ENCODE peak calls at places on chromosomes 11 and 22, in nine cellular contexts. M is neural progenitor cell, O is K562, T is stomach, Q is cardiac muscle cell, N is esophagus squamous epithelium, S is ovary, G is OCI-LY7, X is A549. B is an unnamed sample. For H3K4me1, the result is how much of the 10 kb centered on the place peaks cover.

GRCh38 chr22:26615149-26615548 is 2.7 kb downstream of the CRYBB1 start:
- DNase-seq in X (no peak), T (no peak), S (no peak), M (no peak), N (no peak), O (no peak), G (peak), Q (no peak), B (peak)

GRCh38 chr11:29200776-29201574 is 815.9 kb downstream of the KCNA4 start:
- DNase-seq in T (no peak), X (no peak), S (no peak), N (no peak), G (no peak), M (no peak), Q (no peak), O (no peak), B (no peak)

GRCh38 chr22:49404020-49404419 is 423.7 kb downstream of the BRD1 start:
- DNase-seq in S (no peak), Q (no peak), M (no peak), T (peak), O (no peak), X (no peak), N (no peak), G (no peak), B (no peak)

GRCh38 chr22:37254206-37254866 is 10.3 kb upstream of the RAC2 start:
- DNase-seq in O (no peak), S (no peak), N (no peak), Q (no peak), T (no peak), G (no peak), X (peak), M (no peak), B (no peak)

GRCh38 chr11:120875986-120876385 is 147.9 kb upstream of the TBCEL start:
- DNase-seq in Q (no peak), G (no peak), T (no peak), M (no peak), S (no peak), N (no peak), X (no peak), O (no peak), B (no peak)

GRCh38 chr22:41857160-41857859 is 24.4 kb downstream of the SREBF2 start:
- DNase-seq in S (no peak), M (peak), Q (peak), T (peak), N (no peak), G (peak), O (peak), X (peak), B (peak)

GRCh38 chr22:41538583-41538982 is 5.7 kb downstream of the POLR3H start:
- DNase-seq in S (no peak), T (no peak), N (no peak), O (no peak), G (no peak), M (no peak), X (no peak), Q (no peak), B (no peak)

GRCh38 chr11:18191376-18191775 is 18.7 kb downstream of the MRGPRX4 start:
- DNase-seq in T (no peak), G (peak), M (peak), Q (no peak), N (no peak), O (no peak), X (no peak), S (no peak), B (peak)

GRCh38 chr22:37018815-37019308 is 385 bp downstream of the TST start:
- DNase-seq in G (no peak), O (peak), S (peak), Q (peak), N (no peak), T (peak), X (peak), M (peak), B (no peak)

GRCh38 chr11:66443602-66444001 is 5.0 kb upstream of the MRPL11 start:
- DNase-seq in T (no peak), N (no peak), S (no peak), G (no peak), O (no peak), X (peak), M (no peak), Q (no peak), B (peak)

GRCh38 chr11:92865352-92865751 is 104.1 kb upstream of the MTNR1B start:
- DNase-seq in Q (no peak), T (no peak), N (no peak), S (no peak), G (no peak), O (no peak), X (no peak), M (no peak), B (no peak)

GRCh38 chr11:79414644-79415317 is 26.0 kb downstream of the TENM4 start:
- DNase-seq in X (no peak), O (no peak), Q (no peak), S (peak), M (no peak), T (no peak), N (no peak), G (no peak), B (no peak)

GRCh38 chr11:119729581-119730346 is 764 bp upstream of the NECTIN1 start:
- DNase-seq in G (no peak), O (no peak), N (no peak), T (peak), S (peak), M (peak), X (peak), Q (no peak), B (no peak)

GRCh38 chr11:66146940-66147339 is 76.9 kb downstream of the PACS1 start:
- DNase-seq in T (no peak), Q (no peak), S (no peak), O (no peak), N (no peak), X (no peak), G (no peak), M (no peak), B (no peak)

GRCh38 chr22:19880786-19881569 is 26.3 kb upstream of the GNB1L start:
- DNase-seq in O (peak), T (no peak), N (no peak), X (peak), S (peak), Q (peak), M (peak), G (no peak), B (no peak)

GRCh38 chr22:49263101-49263500 is 564.6 kb downstream of the BRD1 start:
- DNase-seq in Q (no peak), M (no peak), G (no peak), S (no peak), O (no peak), N (no peak), X (no peak), T (peak), B (no peak)

GRCh38 chr11:92211576-92212167 is 12.9 kb upstream of the FAT3 start:
- DNase-seq in M (peak), Q (peak), S (peak), T (no peak), X (peak), O (no peak), N (no peak), G (no peak), B (no peak)

GRCh38 chr22:48942698-48943566 is 884.7 kb downstream of the BRD1 start:
- DNase-seq in S (no peak), N (no peak), T (peak), Q (no peak), X (no peak), G (no peak), M (no peak), O (no peak), B (no peak)

GRCh38 chr22:37870273-37870672 is 21.1 kb downstream of the EIF3L start:
- DNase-seq in N (no peak), M (no peak), O (no peak), Q (no peak), X (no peak), T (no peak), G (no peak), S (no peak), B (no peak)

GRCh38 chr11:121024989-121025388 is 1.1 kb downstream of the TBCEL start:
- DNase-seq in M (no peak), Q (peak), S (no peak), T (no peak), O (peak), X (no peak), N (no peak), G (no peak), B (no peak)

GRCh38 chr11:92227233-92227593 is 2.6 kb downstream of the FAT3 start:
- DNase-seq in S (no peak), O (no peak), Q (no peak), M (peak), N (no peak), X (no peak), G (no peak), T (no peak), B (no peak)

GRCh38 chr22:40624770-40625169 is 11.7 kb downstream of the MRTFA start:
- DNase-seq in X (no peak), O (no peak), T (no peak), N (no peak), S (no peak), Q (no peak), G (no peak), M (no peak), B (no peak)

GRCh38 chr22:21936151-21936778 is 16.4 kb downstream of the PPM1F start:
- DNase-seq in O (peak), Q (no peak), G (no peak), X (no peak), T (no peak), N (no peak), S (no peak), M (no peak), B (no peak)

GRCh38 chr11:131924446-131925240 is 554.2 kb downstream of the NTM start:
- DNase-seq in N (no peak), O (no peak), X (no peak), S (no peak), T (no peak), G (no peak), Q (no peak), M (no peak), B (no peak)

GRCh38 chr11:35893796-35894475 is 49.9 kb upstream of the LDLRAD3 start:
- DNase-seq in O (no peak), M (no peak), Q (no peak), X (no peak), T (no peak), S (no peak), N (no peak), G (no peak), B (no peak)

GRCh38 chr22:23222875-23223565 is 42.7 kb downstream of the BCR start:
- DNase-seq in X (no peak), G (no peak), O (no peak), M (no peak), S (no peak), Q (no peak), N (no peak), T (no peak), B (no peak)
- H3K4me1 ChIP-seq in X (half or more), G (under half), O (half or more), M (under half), S (under half), Q (under half), N (half or more), T (half or more), B (half or more)

DNA sequence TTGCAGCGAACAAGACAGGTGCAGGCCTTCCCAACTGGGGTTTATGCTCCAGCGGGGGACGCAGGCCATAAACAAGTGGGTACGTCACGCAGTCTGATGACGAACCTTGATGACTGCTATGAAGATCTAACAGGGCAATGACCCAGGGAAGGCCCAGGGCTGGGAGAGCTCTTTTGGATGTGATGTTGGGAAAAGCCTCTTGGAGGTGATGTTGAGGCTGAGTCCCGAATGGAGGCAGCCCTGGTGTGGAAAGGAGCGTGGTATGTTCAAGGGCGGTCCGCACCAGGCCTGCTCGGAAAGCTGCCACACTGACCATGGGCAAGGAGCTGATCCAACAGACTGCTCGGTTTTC is 5.8 kb downstream of the FADS2 start:
- DNase-seq in X (no peak), M (no peak), Q (no peak), G (no peak), O (peak), T (no peak), N (no peak), S (no peak), B (no peak)
- H3K4me1 ChIP-seq in X (half or more), M (under half), Q (under half), G (under half), O (half or more), T (half or more), N (under half), S (under half), B (half or more)

GRCh38 chr22:29912605-29913398 is 29.8 kb downstream of the MTMR3 start:
- DNase-seq in O (no peak), G (no peak), N (no peak), T (no peak), X (peak), S (no peak), Q (no peak), M (no peak), B (no peak)

GRCh38 chr22:29914165-29914564 is 31.2 kb downstream of the MTMR3 start:
- DNase-seq in M (no peak), O (no peak), X (no peak), S (no peak), T (no peak), Q (no peak), G (no peak), N (no peak), B (no peak)

GRCh38 chr22:29914991-29915390 is 32.0 kb downstream of the MTMR3 start:
- DNase-seq in Q (no peak), X (no peak), S (no peak), G (no peak), N (no peak), M (no peak), O (no peak), T (no peak), B (no peak)

GRCh38 chr22:29916007-29916544 is 33.1 kb downstream of the MTMR3 start:
- DNase-seq in N (no peak), Q (no peak), O (no peak), S (no peak), M (no peak), T (no peak), X (no peak), G (no peak), B (no peak)

DNA sequence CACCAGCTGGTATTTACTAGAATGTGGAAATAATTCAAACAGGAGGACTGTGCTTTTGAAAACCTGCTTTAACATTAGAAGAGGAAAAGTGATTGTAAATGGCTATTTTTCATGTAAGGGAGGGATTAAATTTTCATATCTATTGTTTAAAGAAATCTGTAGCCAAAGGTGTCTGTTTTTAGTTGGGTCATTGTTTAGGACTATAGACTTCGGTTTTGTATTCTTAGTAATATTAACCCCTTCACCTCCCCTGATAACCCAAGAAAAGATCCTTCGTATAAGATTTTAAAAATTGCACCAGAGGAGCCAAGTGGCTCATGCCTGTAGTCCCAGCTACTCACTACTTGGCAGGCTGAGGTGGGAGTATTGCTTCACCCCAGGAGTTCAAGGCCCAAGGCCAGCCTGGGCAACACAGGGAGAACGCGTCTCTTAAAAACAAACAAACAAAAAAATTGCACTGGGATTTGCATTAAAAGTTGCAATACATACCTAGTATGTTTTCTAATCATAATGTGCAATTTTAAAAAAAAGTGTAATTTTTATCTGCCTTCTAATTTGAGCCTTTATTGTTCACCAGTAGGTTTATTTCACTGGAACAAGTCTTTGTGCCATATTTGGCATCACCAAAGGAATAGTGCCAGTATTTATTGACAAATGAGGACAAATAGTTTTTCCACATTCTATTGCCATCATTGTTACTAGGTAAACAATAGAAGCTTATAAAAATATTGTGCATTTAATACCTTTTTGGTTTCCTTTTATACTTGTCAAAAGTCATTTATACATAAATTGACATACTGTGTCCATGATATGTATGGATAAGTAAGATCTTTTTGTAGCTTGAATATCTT is 34.3 kb downstream of the MTMR3 start:
- DNase-seq in Q (no peak), G (no peak), X (no peak), S (peak), N (no peak), M (no peak), O (no peak), T (no peak), B (no peak)
- H3K4me1 ChIP-seq in Q (under half), G (under half), X (half or more), S (under half), N (under half), M (under half), O (under half), T (half or more), B (under half)

DNA sequence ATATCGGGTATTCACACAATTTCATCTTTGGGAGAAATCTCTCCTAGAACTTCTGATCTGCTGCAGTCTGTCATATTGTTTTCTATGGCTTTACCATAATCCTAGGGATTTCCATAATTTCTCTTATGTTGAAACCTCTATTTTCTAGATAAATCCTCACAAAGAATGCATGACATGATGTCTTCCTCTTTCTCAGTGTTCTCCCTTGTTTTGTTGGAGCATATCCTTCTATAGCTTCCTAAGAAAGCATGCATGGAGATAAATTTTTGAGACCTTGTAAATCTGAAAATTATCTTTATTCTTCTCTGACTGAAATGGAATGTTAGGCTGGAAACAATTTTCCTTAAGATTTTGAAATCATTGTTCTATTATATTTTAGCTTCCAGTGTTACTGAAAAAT is 115.5 kb downstream of the WNT11 start:
- DNase-seq in Q (no peak), T (no peak), S (no peak), O (no peak), N (no peak), X (no peak), G (no peak), M (no peak), B (no peak)
- H3K4me1 ChIP-seq in Q (under half), T (under half), S (under half), O (under half), N (under half), X (under half), G (under half), M (under half), B (under half)

GRCh38 chr22:35752172-35752832 is 34.6 kb downstream of the APOL5 start:
- DNase-seq in T (no peak), S (no peak), G (peak), Q (no peak), O (no peak), N (no peak), X (no peak), M (peak), B (peak)
- H3K4me1 ChIP-seq in T (under half), S (under half), G (half or more), Q (under half), O (under half), N (under half), X (under half), M (half or more), B (half or more)

GRCh38 chr11:62603072-62603408 is 1.4 kb upstream of the MTA2 start:
- DNase-seq in Q (no peak), O (no peak), S (peak), G (no peak), N (no peak), T (no peak), M (no peak), X (no peak), B (peak)
- H3K4me1 ChIP-seq in Q (under half), O (under half), S (under half), G (under half), N (under half), T (half or more), M (under half), X (under half), B (under half)

DNA sequence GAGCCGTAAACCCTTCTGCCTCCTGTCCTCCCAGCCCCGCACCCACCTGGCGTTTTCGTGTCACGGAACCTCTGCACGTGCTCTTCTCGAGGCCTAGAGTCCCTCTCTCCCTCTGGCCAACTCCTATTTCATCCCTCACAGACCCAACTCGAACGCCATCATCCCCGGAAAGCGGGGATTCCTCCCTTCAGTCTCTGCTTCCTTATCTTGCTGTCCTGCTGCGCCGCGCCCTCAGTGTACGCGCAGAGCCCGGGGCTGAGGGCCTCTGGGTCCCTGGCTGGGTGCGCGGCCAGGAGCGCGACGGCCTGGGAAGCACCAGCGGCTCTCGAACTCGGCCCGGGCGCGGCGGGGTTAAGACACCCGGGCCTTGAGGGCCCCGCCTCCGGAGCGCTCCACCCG is 472 bp upstream of the ATG16L2 start:
- DNase-seq in O (peak), T (peak), G (peak), X (peak), N (no peak), S (peak), M (peak), Q (peak), B (peak)
- H3K4me1 ChIP-seq in O (under half), T (half or more), G (under half), X (under half), N (under half), S (under half), M (under half), Q (under half), B (under half)

DNA sequence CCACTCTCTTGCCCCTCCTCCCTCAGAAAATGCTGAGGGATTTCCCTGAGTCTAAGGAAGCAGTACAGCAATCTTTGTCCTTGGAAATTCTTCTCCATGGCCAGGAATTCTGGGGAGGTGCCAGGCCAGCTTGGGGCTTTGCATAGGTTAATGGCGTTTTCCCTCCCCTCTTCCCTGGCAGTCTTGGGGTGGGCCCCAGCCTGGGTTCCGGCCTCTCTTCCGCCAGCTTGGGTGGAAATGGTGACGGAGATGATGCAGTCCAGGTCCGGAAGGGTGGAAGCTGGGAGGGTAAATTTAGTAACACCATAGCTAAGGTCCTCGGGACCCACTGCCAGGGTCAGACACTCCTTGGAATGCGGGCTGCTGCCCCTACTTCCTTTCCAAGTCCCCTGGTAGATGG is 5.0 kb downstream of the PHLDB1 start:
- DNase-seq in N (no peak), T (no peak), S (peak), M (peak), Q (no peak), X (no peak), G (no peak), O (no peak), B (no peak)
- H3K4me1 ChIP-seq in N (under half), T (half or more), S (under half), M (half or more), Q (under half), X (under half), G (under half), O (under half), B (under half)